ENCODE peak calls at places on chromosomes 2 and 18, in five cellular contexts. G is left ventricle myocardium inferior, R is tibial artery, V is PC-9, B is BJ. U is an unnamed sample.

GRCh38 chr2:74728842-74729241 is 74.8 kb downstream of the SEMA4F start:
- DNase-seq in G (no peak), R (no peak), V (no peak), B (no peak), U (no peak)

GRCh38 chr2:232385660-232386489 is 7.3 kb downstream of the ALPP start:
- DNase-seq in G (no peak), R (no peak), V (peak), B (peak), U (peak)

GRCh38 chr18:58064406-58064998 is 20.5 kb downstream of the NEDD4L start:
- DNase-seq in G (no peak), R (no peak), V (no peak), B (no peak), U (no peak)

GRCh38 chr2:167135691-167136090 is 247.4 kb downstream of the XIRP2 start:
- DNase-seq in G (no peak), R (no peak), V (no peak), B (no peak), U (no peak)

GRCh38 chr18:36534154-36534688 is 236.7 kb downstream of the FHOD3 start:
- DNase-seq in G (no peak), R (no peak), V (no peak), B (no peak), U (no peak)

GRCh38 chr2:188114014-188114413 is 177.7 kb upstream of the GULP1 start:
- DNase-seq in G (no peak), R (no peak), V (no peak), B (peak), U (no peak)

GRCh38 chr2:100744589-100744988 is 75.3 kb upstream of the NPAS2 start:
- DNase-seq in G (no peak), R (no peak), V (peak), B (no peak), U (no peak)

GRCh38 chr18:9971313-9971920 is 57.6 kb downstream of the VAPA start:
- DNase-seq in G (no peak), R (peak), V (peak), B (no peak), U (peak)

GRCh38 chr18:36075862-36076587 is 8.7 kb upstream of the RPRD1A start:
- DNase-seq in G (no peak), R (no peak), V (peak), B (peak), U (no peak)

GRCh38 chr2:178676046-178676445 is 131.2 kb downstream of the TTN start:
- DNase-seq in G (no peak), R (no peak), V (no peak), B (no peak), U (no peak)

GRCh38 chr2:223316346-223316745 is 264.4 kb downstream of the KCNE4 start:
- DNase-seq in G (no peak), R (no peak), V (no peak), B (no peak), U (no peak)

GRCh38 chr2:73291461-73292315 is 1.7 kb downstream of the EGR4 start:
- DNase-seq in G (no peak), R (no peak), V (no peak), B (no peak), U (peak)

GRCh38 chr2:182228073-182228473 is 198.8 kb downstream of the PDE1A start:
- DNase-seq in G (no peak), R (no peak), V (no peak), B (no peak), U (no peak)

GRCh38 chr2:169824373-169825333 is at the start of gene METTL5:
- DNase-seq in G (peak), R (peak), V (peak), B (no peak), U (peak)

GRCh38 chr2:151302286-151302878 is 12.9 kb upstream of the NMI start:
- DNase-seq in G (no peak), R (no peak), V (no peak), B (no peak), U (no peak)

GRCh38 chr18:21439453-21439852 is 161.1 kb downstream of the ESCO1 start:
- DNase-seq in G (no peak), R (no peak), V (peak), B (peak), U (no peak)

GRCh38 chr2:199739413-199740110 is 111.4 kb downstream of the FTCDNL1 start:
- DNase-seq in G (peak), R (peak), V (no peak), B (no peak), U (peak)

GRCh38 chr2:239398536-239398935 is 2.3 kb downstream of the HDAC4 start:
- DNase-seq in G (no peak), R (no peak), V (no peak), B (no peak), U (peak)

DNA sequence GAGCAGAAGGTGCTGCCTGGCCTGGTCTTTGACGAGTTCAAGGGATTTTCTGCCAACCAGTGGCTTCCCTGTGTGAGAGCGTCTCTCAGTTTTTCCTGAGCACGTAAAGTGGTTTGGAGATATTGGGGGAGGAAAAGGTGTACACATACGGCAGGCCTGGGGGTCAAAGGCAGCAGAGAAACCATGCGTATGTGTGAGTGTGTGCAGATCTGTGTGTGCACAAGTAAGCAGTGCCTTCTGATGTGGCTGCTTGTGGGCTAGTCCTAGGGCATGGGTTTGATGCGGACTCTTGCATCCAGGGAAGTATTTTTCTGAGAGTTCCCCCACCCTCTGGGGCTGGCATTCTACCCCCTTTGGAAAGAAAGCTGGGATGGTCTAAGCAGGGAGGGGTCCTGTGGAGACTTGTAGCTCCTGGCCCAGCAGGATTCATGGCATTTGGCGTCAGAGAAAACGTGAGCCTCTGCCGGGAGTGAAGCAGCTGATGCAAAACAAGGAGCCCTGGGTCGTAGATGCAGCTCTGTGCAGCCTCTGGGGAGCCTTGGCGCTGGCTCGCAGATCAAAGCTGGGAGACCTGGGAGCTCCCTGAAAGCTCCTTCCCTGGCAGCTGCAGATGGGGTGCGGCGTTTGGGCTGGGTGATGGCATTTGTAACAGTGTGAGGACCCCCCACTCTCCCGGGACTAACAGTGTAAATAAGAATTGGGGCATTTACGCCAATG is 148.2 kb downstream of the KLHL29 start:
- DNase-seq in G (no peak), R (no peak), V (no peak), B (no peak), U (peak)
- H3K4me3 ChIP-seq in G (no peak), R (no peak), V (no peak), B (no peak), U (no peak)

DNA sequence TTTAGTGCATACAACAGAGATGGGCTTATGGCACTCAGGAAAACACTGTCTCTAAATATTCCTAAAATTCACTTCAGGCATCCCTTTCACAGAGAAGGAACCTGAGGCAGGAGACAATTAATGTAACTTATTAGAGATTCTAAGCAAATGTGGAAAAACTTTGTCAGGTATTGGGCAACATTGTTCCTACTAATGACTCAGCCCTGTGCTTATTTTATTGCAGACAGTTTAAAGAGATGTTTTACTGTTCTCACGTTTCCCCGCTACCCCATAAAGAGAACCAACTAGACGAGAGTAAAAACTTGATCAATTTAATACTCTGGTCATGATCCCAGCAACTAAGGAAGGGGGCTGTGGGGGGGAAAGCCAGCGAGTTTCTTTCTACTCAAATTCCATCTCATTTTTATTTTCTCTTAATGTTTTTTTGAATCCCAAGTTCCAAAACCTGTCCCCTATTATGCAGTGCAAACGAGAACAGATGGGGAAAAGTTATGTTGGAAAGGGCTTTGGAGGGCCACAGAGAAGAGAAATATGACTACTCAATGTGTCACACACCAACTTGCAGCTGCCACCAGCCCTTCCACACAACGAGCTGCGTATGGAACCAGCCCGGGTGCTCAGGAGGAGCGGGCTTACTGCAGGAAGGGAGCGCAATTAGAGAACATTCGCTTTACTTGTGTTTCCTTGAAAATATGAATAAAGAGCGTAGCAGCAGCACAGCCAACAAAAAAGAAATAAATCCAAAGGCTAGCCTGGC is 18.7 kb upstream of the ACVR1 start:
- DNase-seq in G (no peak), R (no peak), V (no peak), B (peak), U (no peak)
- H3K4me3 ChIP-seq in G (no peak), R (no peak), V (no peak), B (no peak), U (no peak)

DNA sequence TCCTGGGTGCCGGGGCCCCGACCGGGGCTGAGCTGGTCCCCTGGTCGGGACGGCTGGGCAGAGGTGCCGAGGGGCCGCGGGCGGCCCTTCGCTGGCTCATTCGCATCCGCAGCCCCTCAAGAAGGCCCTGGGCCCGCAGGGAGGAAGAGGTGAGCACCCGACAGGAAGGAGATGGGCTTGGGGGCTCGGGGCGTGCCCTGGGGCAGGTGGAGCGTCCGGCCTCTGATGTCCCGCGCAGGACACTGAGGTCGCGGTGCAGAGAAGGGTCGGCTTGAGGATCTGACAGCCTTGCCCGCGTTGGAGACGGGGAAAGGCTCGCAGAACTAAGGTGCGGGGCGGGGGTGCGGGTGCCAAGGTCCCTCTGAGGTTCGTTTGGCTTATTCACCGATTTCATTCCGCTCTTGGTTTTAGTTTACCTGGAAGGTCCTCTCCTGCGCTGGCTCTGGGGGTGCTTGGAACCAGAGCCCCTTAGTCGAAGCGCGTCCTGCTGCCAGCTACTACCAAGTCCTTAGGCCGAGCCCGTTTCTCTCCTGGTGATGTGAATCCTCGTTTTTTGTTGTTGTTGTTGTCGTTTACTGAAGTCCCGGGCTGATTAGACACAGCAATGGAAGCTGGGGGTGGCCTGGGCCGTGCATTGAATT is 18.9 kb upstream of the CD8A start:
- DNase-seq in G (no peak), R (no peak), V (no peak), B (no peak), U (peak)
- H3K4me3 ChIP-seq in G (peak), R (no peak), V (no peak), B (no peak), U (no peak)

DNA sequence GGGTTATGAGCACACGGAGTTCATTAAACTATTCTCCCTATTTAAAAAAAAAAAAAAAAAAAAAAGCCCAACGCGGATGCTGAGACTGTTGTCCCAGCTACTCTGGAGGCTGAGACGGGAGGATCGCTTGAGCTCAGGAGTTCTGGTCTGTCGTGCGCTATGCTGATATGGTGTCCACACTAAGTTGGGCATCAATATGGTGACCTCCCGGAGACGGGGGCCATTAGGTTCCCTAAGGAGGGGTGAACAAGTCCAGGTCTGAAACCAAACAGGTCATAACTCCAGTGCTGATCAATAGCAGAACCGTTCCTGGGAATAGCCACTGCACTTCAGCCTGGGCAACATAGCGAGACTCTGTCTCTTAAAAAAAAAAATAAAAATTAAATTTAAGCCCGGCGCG is 12.9 kb upstream of the ANKRD53 start:
- DNase-seq in G (no peak), R (peak), V (no peak), B (no peak), U (no peak)
- H3K4me3 ChIP-seq in G (peak), R (peak), V (no peak), B (no peak), U (no peak)

U was measured in H7.